ENCODE peak calls at places on chromosomes 5 and 9, in seven cellular contexts. S, Q, A, G, N, B and M are unnamed samples.

GRCh38 chr9:14111670-14112069 is 202.3 kb downstream of the NFIB start:
- DNase-seq in N (no peak), A (no peak), Q (no peak), S (no peak), B (no peak), G (no peak), M (no peak)

GRCh38 chr5:142181096-142181495 is 72.5 kb downstream of the NDFIP1 start:
- DNase-seq in S (no peak), N (no peak), B (no peak), A (no peak), Q (no peak), G (no peak), M (no peak)

GRCh38 chr5:135063056-135063445 is 29.0 kb upstream of the PITX1 start:
- DNase-seq in B (no peak), Q (no peak), N (no peak), S (no peak), A (no peak), G (no peak), M (no peak)

GRCh38 chr5:53091304-53091703 is 18.3 kb downstream of the MOCS2 start:
- DNase-seq in Q (no peak), N (peak), S (no peak), A (no peak), B (no peak), G (peak), M (no peak)

GRCh38 chr5:173451031-173451430 is 122.8 kb upstream of the STC2 start:
- DNase-seq in N (peak), Q (no peak), A (no peak), S (peak), G (no peak), B (peak), M (no peak)

GRCh38 chr5:2577637-2578036 is 173.8 kb downstream of the IRX2 start:
- DNase-seq in N (no peak), B (no peak), A (no peak), S (no peak), Q (no peak), G (no peak), M (no peak)

GRCh38 chr5:135355182-135355581 is 43.8 kb downstream of the MACROH2A1 start:
- DNase-seq in N (no peak), A (no peak), S (no peak), Q (no peak), B (no peak), G (no peak), M (no peak)

GRCh38 chr9:80885894-80886293 is 803.5 kb downstream of the TLE1 start:
- DNase-seq in S (peak), B (no peak), A (peak), G (no peak), N (no peak), Q (no peak), M (no peak)

GRCh38 chr5:153752890-153753289 is 262.4 kb downstream of the GRIA1 start:
- DNase-seq in G (no peak), S (no peak), Q (no peak), B (no peak), A (no peak), N (no peak), M (no peak)

GRCh38 chr9:114720296-114720695 is 38.3 kb upstream of the TEX48 start:
- DNase-seq in G (peak), S (no peak), Q (no peak), N (no peak), A (no peak), B (no peak), M (no peak)

GRCh38 chr5:27748847-27749246 is 710.5 kb upstream of the CDH9 start:
- DNase-seq in S (no peak), B (no peak), A (no peak), N (peak), Q (no peak), G (peak), M (no peak)

GRCh38 chr5:115308815-115309214 is 12.4 kb upstream of the CCDC112 start:
- DNase-seq in B (no peak), A (no peak), S (no peak), Q (no peak), G (no peak), N (no peak), M (no peak)